ENCODE peak calls at places on chromosomes 5 and 9, in eight cellular contexts. One of them, this sample, is unnamed.

GRCh38 chr9:109451311-109452025 is 46.6 kb downstream of the PTPN3 start:
- DNase-seq in left ventricle myocardium inferior: no peak
- DNase-seq in EL: no peak
- DNase-seq in GM10248: no peak
- DNase-seq in GM13976: no peak
- DNase-seq in activated naive CD8-positive, alpha-beta T cell treated with anti-CD3 and anti-CD28 coated beads, Interleukin-2, amount 50 U/mL, for 24 hours: no peak
- DNase-seq in Ammon's horn: no peak
- DNase-seq in body of pancreas: no peak
- DNase-seq in this sample: no peak

GRCh38 chr9:128116104-128117083 is 11.1 kb downstream of the PTGES2 start:
- DNase-seq in body of pancreas: no peak
- DNase-seq in GM13976: no peak
- DNase-seq in GM10248: no peak
- DNase-seq in activated naive CD8-positive, alpha-beta T cell treated with anti-CD3 and anti-CD28 coated beads, Interleukin-2, amount 50 U/mL, for 24 hours: no peak
- DNase-seq in Ammon's horn: no peak
- DNase-seq in left ventricle myocardium inferior: no peak
- DNase-seq in EL: no peak
- DNase-seq in this sample: no peak

GRCh38 chr5:133927616-133928180 is 40.7 kb downstream of the C5orf15 start:
- DNase-seq in body of pancreas: no peak
- DNase-seq in GM13976: no peak
- DNase-seq in left ventricle myocardium inferior: no peak
- DNase-seq in activated naive CD8-positive, alpha-beta T cell treated with anti-CD3 and anti-CD28 coated beads, Interleukin-2, amount 50 U/mL, for 24 hours: no peak
- DNase-seq in EL: no peak
- DNase-seq in GM10248: no peak
- DNase-seq in Ammon's horn: no peak
- DNase-seq in this sample: no peak

GRCh38 chr5:81402180-81402930 is 8.4 kb upstream of the ACOT12 start:
- DNase-seq in GM10248: no peak
- DNase-seq in activated naive CD8-positive, alpha-beta T cell treated with anti-CD3 and anti-CD28 coated beads, Interleukin-2, amount 50 U/mL, for 24 hours: no peak
- DNase-seq in Ammon's horn: no peak
- DNase-seq in GM13976: no peak
- DNase-seq in EL: no peak
- DNase-seq in body of pancreas: no peak
- DNase-seq in left ventricle myocardium inferior: no peak
- DNase-seq in this sample: no peak

GRCh38 chr5:119315516-119315949 is 40.3 kb upstream of the TNFAIP8 start:
- DNase-seq in EL: no peak
- DNase-seq in Ammon's horn: peak
- DNase-seq in body of pancreas: no peak
- DNase-seq in GM10248: peak
- DNase-seq in GM13976: peak
- DNase-seq in left ventricle myocardium inferior: no peak
- DNase-seq in activated naive CD8-positive, alpha-beta T cell treated with anti-CD3 and anti-CD28 coated beads, Interleukin-2, amount 50 U/mL, for 24 hours: no peak
- DNase-seq in this sample: peak

GRCh38 chr5:126938461-126938860 is 91.9 kb downstream of the MARCHF3 start:
- DNase-seq in activated naive CD8-positive, alpha-beta T cell treated with anti-CD3 and anti-CD28 coated beads, Interleukin-2, amount 50 U/mL, for 24 hours: no peak
- DNase-seq in GM10248: no peak
- DNase-seq in GM13976: no peak
- DNase-seq in left ventricle myocardium inferior: no peak
- DNase-seq in Ammon's horn: no peak
- DNase-seq in body of pancreas: no peak
- DNase-seq in EL: peak
- DNase-seq in this sample: no peak

GRCh38 chr5:173477320-173478055 is 139.0 kb downstream of the BOD1 start:
- DNase-seq in GM13976: no peak
- DNase-seq in Ammon's horn: no peak
- DNase-seq in activated naive CD8-positive, alpha-beta T cell treated with anti-CD3 and anti-CD28 coated beads, Interleukin-2, amount 50 U/mL, for 24 hours: no peak
- DNase-seq in body of pancreas: no peak
- DNase-seq in left ventricle myocardium inferior: no peak
- DNase-seq in GM10248: no peak
- DNase-seq in EL: no peak
- DNase-seq in this sample: peak

GRCh38 chr5:155258139-155258538 is 244.6 kb downstream of the KIF4B start:
- DNase-seq in GM10248: no peak
- DNase-seq in body of pancreas: no peak
- DNase-seq in EL: no peak
- DNase-seq in GM13976: no peak
- DNase-seq in left ventricle myocardium inferior: no peak
- DNase-seq in Ammon's horn: no peak
- DNase-seq in activated naive CD8-positive, alpha-beta T cell treated with anti-CD3 and anti-CD28 coated beads, Interleukin-2, amount 50 U/mL, for 24 hours: no peak
- DNase-seq in this sample: no peak

GRCh38 chr5:909086-909485 is 16.4 kb downstream of the TRIP13 start:
- DNase-seq in left ventricle myocardium inferior: no peak
- DNase-seq in GM13976: no peak
- DNase-seq in Ammon's horn: no peak
- DNase-seq in GM10248: no peak
- DNase-seq in EL: no peak
- DNase-seq in body of pancreas: peak
- DNase-seq in activated naive CD8-positive, alpha-beta T cell treated with anti-CD3 and anti-CD28 coated beads, Interleukin-2, amount 50 U/mL, for 24 hours: no peak
- DNase-seq in this sample: no peak

GRCh38 chr9:115034801-115035200 is 83.2 kb downstream of the TNC start:
- DNase-seq in Ammon's horn: no peak
- DNase-seq in body of pancreas: no peak
- DNase-seq in left ventricle myocardium inferior: no peak
- DNase-seq in GM13976: no peak
- DNase-seq in activated naive CD8-positive, alpha-beta T cell treated with anti-CD3 and anti-CD28 coated beads, Interleukin-2, amount 50 U/mL, for 24 hours: no peak
- DNase-seq in GM10248: no peak
- DNase-seq in EL: peak
- DNase-seq in this sample: no peak

GRCh38 chr5:112555691-112556090 is 136.6 kb upstream of the EPB41L4A start:
- DNase-seq in activated naive CD8-positive, alpha-beta T cell treated with anti-CD3 and anti-CD28 coated beads, Interleukin-2, amount 50 U/mL, for 24 hours: no peak
- DNase-seq in left ventricle myocardium inferior: no peak
- DNase-seq in EL: peak
- DNase-seq in GM13976: no peak
- DNase-seq in GM10248: no peak
- DNase-seq in body of pancreas: no peak
- DNase-seq in Ammon's horn: no peak
- DNase-seq in this sample: no peak

GRCh38 chr9:125227761-125228160 is 13.4 kb downstream of the HSPA5 start:
- DNase-seq in left ventricle myocardium inferior: no peak
- DNase-seq in Ammon's horn: peak
- DNase-seq in body of pancreas: no peak
- DNase-seq in GM10248: no peak
- DNase-seq in activated naive CD8-positive, alpha-beta T cell treated with anti-CD3 and anti-CD28 coated beads, Interleukin-2, amount 50 U/mL, for 24 hours: no peak
- DNase-seq in EL: no peak
- DNase-seq in GM13976: no peak
- DNase-seq in this sample: no peak

GRCh38 chr5:133552925-133553525 is 59.3 kb downstream of the FSTL4 start:
- DNase-seq in activated naive CD8-positive, alpha-beta T cell treated with anti-CD3 and anti-CD28 coated beads, Interleukin-2, amount 50 U/mL, for 24 hours: peak
- DNase-seq in Ammon's horn: peak
- DNase-seq in body of pancreas: peak
- DNase-seq in left ventricle myocardium inferior: no peak
- DNase-seq in EL: peak
- DNase-seq in GM10248: peak
- DNase-seq in GM13976: peak
- DNase-seq in this sample: peak

GRCh38 chr9:15182003-15182695 is 124.9 kb downstream of the TTC39B start:
- DNase-seq in EL: no peak
- DNase-seq in GM13976: no peak
- DNase-seq in left ventricle myocardium inferior: no peak
- DNase-seq in activated naive CD8-positive, alpha-beta T cell treated with anti-CD3 and anti-CD28 coated beads, Interleukin-2, amount 50 U/mL, for 24 hours: no peak
- DNase-seq in body of pancreas: no peak
- DNase-seq in Ammon's horn: no peak
- DNase-seq in GM10248: no peak
- DNase-seq in this sample: no peak

GRCh38 chr9:102972780-102973179 is 22.4 kb upstream of the CYLC2 start:
- DNase-seq in GM10248: no peak
- DNase-seq in left ventricle myocardium inferior: no peak
- DNase-seq in activated naive CD8-positive, alpha-beta T cell treated with anti-CD3 and anti-CD28 coated beads, Interleukin-2, amount 50 U/mL, for 24 hours: no peak
- DNase-seq in body of pancreas: no peak
- DNase-seq in EL: no peak
- DNase-seq in Ammon's horn: no peak
- DNase-seq in GM13976: no peak
- DNase-seq in this sample: no peak

GRCh38 chr5:25448190-25448621 is 803.4 kb upstream of the CDH10 start:
- DNase-seq in left ventricle myocardium inferior: no peak
- DNase-seq in body of pancreas: no peak
- DNase-seq in EL: no peak
- DNase-seq in GM10248: no peak
- DNase-seq in activated naive CD8-positive, alpha-beta T cell treated with anti-CD3 and anti-CD28 coated beads, Interleukin-2, amount 50 U/mL, for 24 hours: no peak
- DNase-seq in Ammon's horn: no peak
- DNase-seq in GM13976: no peak
- DNase-seq in this sample: no peak